ENCODE peak calls at places on chromosomes 6 and 20, in ten cellular contexts. One of them, this sample, is unnamed.

GRCh38 chr6:147770221-147770620 is 261.7 kb downstream of the SAMD5 start:
- DNase-seq in stimulated activated CD4-positive, alpha-beta T cell treated with anti-CD3 and anti-CD28 coated beads, Interleukin-1b, Interleukin-23, amount 100 ng/mL, for 48 hours: no peak
- DNase-seq in RWPE1: no peak
- DNase-seq in choroid plexus epithelial cell: no peak
- DNase-seq in T-cell: no peak
- DNase-seq in nephron progenitor cell: no peak
- DNase-seq in NCI-H1436 treated with DMSO at 0.1 percent for 48 hours: no peak
- DNase-seq in DMS153: no peak
- DNase-seq in GM12865: no peak
- DNase-seq in CD8-positive, alpha-beta T cell: no peak
- DNase-seq in this sample: no peak

GRCh38 chr6:18386302-18386976 is 711 bp upstream of the RNF144B start:
- DNase-seq in NCI-H1436 treated with DMSO at 0.1 percent for 48 hours: no peak
- DNase-seq in nephron progenitor cell: no peak
- DNase-seq in DMS153: no peak
- DNase-seq in choroid plexus epithelial cell: peak
- DNase-seq in RWPE1: no peak
- DNase-seq in stimulated activated CD4-positive, alpha-beta T cell treated with anti-CD3 and anti-CD28 coated beads, Interleukin-1b, Interleukin-23, amount 100 ng/mL, for 48 hours: no peak
- DNase-seq in T-cell: no peak
- DNase-seq in CD8-positive, alpha-beta T cell: no peak
- DNase-seq in GM12865: no peak
- DNase-seq in this sample: no peak

GRCh38 chr6:43532201-43532600 is 15.3 kb downstream of the POLR1C start:
- DNase-seq in CD8-positive, alpha-beta T cell: no peak
- DNase-seq in choroid plexus epithelial cell: no peak
- DNase-seq in nephron progenitor cell: no peak
- DNase-seq in NCI-H1436 treated with DMSO at 0.1 percent for 48 hours: no peak
- DNase-seq in DMS153: no peak
- DNase-seq in GM12865: no peak
- DNase-seq in T-cell: no peak
- DNase-seq in stimulated activated CD4-positive, alpha-beta T cell treated with anti-CD3 and anti-CD28 coated beads, Interleukin-1b, Interleukin-23, amount 100 ng/mL, for 48 hours: no peak
- DNase-seq in RWPE1: no peak
- DNase-seq in this sample: no peak

GRCh38 chr20:62231292-62231691 is 7.0 kb upstream of the OSBPL2 start:
- DNase-seq in nephron progenitor cell: no peak
- DNase-seq in stimulated activated CD4-positive, alpha-beta T cell treated with anti-CD3 and anti-CD28 coated beads, Interleukin-1b, Interleukin-23, amount 100 ng/mL, for 48 hours: no peak
- DNase-seq in choroid plexus epithelial cell: no peak
- DNase-seq in NCI-H1436 treated with DMSO at 0.1 percent for 48 hours: no peak
- DNase-seq in CD8-positive, alpha-beta T cell: no peak
- DNase-seq in DMS153: no peak
- DNase-seq in GM12865: no peak
- DNase-seq in T-cell: no peak
- DNase-seq in RWPE1: no peak
- DNase-seq in this sample: no peak

GRCh38 chr6:28399370-28400121 is at the start of gene ZSCAN12:
- DNase-seq in T-cell: peak
- DNase-seq in DMS153: peak
- DNase-seq in NCI-H1436 treated with DMSO at 0.1 percent for 48 hours: peak
- DNase-seq in stimulated activated CD4-positive, alpha-beta T cell treated with anti-CD3 and anti-CD28 coated beads, Interleukin-1b, Interleukin-23, amount 100 ng/mL, for 48 hours: peak
- DNase-seq in GM12865: peak
- DNase-seq in CD8-positive, alpha-beta T cell: peak
- DNase-seq in choroid plexus epithelial cell: peak
- DNase-seq in nephron progenitor cell: peak
- DNase-seq in RWPE1: peak
- DNase-seq in this sample: peak

GRCh38 chr6:134984821-134985220 is 34.9 kb upstream of the ALDH8A1 start:
- DNase-seq in RWPE1: no peak
- DNase-seq in stimulated activated CD4-positive, alpha-beta T cell treated with anti-CD3 and anti-CD28 coated beads, Interleukin-1b, Interleukin-23, amount 100 ng/mL, for 48 hours: no peak
- DNase-seq in T-cell: no peak
- DNase-seq in choroid plexus epithelial cell: peak
- DNase-seq in DMS153: no peak
- DNase-seq in GM12865: no peak
- DNase-seq in nephron progenitor cell: no peak
- DNase-seq in CD8-positive, alpha-beta T cell: no peak
- DNase-seq in NCI-H1436 treated with DMSO at 0.1 percent for 48 hours: no peak
- DNase-seq in this sample: no peak

GRCh38 chr6:112478036-112478435 is 130.9 kb downstream of the RFPL4B start:
- DNase-seq in CD8-positive, alpha-beta T cell: no peak
- DNase-seq in T-cell: no peak
- DNase-seq in stimulated activated CD4-positive, alpha-beta T cell treated with anti-CD3 and anti-CD28 coated beads, Interleukin-1b, Interleukin-23, amount 100 ng/mL, for 48 hours: no peak
- DNase-seq in choroid plexus epithelial cell: no peak
- DNase-seq in NCI-H1436 treated with DMSO at 0.1 percent for 48 hours: no peak
- DNase-seq in DMS153: no peak
- DNase-seq in nephron progenitor cell: no peak
- DNase-seq in GM12865: no peak
- DNase-seq in RWPE1: no peak
- DNase-seq in this sample: no peak

GRCh38 chr20:52484438-52484837 is 292.9 kb upstream of the ZFP64 start:
- DNase-seq in CD8-positive, alpha-beta T cell: no peak
- DNase-seq in DMS153: no peak
- DNase-seq in NCI-H1436 treated with DMSO at 0.1 percent for 48 hours: no peak
- DNase-seq in nephron progenitor cell: no peak
- DNase-seq in choroid plexus epithelial cell: peak
- DNase-seq in T-cell: no peak
- DNase-seq in GM12865: no peak
- DNase-seq in RWPE1: peak
- DNase-seq in stimulated activated CD4-positive, alpha-beta T cell treated with anti-CD3 and anti-CD28 coated beads, Interleukin-1b, Interleukin-23, amount 100 ng/mL, for 48 hours: no peak
- DNase-seq in this sample: no peak

GRCh38 chr6:133983099-133983939 is 30.3 kb downstream of the TBPL1 start:
- DNase-seq in CD8-positive, alpha-beta T cell: peak
- DNase-seq in nephron progenitor cell: no peak
- DNase-seq in NCI-H1436 treated with DMSO at 0.1 percent for 48 hours: no peak
- DNase-seq in DMS153: no peak
- DNase-seq in GM12865: peak
- DNase-seq in stimulated activated CD4-positive, alpha-beta T cell treated with anti-CD3 and anti-CD28 coated beads, Interleukin-1b, Interleukin-23, amount 100 ng/mL, for 48 hours: peak
- DNase-seq in RWPE1: no peak
- DNase-seq in T-cell: peak
- DNase-seq in choroid plexus epithelial cell: peak
- DNase-seq in this sample: no peak

GRCh38 chr6:154247119-154247814 is 109.3 kb downstream of the IPCEF1 start:
- DNase-seq in stimulated activated CD4-positive, alpha-beta T cell treated with anti-CD3 and anti-CD28 coated beads, Interleukin-1b, Interleukin-23, amount 100 ng/mL, for 48 hours: no peak
- DNase-seq in NCI-H1436 treated with DMSO at 0.1 percent for 48 hours: no peak
- DNase-seq in nephron progenitor cell: no peak
- DNase-seq in T-cell: no peak
- DNase-seq in choroid plexus epithelial cell: peak
- DNase-seq in GM12865: peak
- DNase-seq in DMS153: no peak
- DNase-seq in RWPE1: no peak
- DNase-seq in CD8-positive, alpha-beta T cell: no peak
- DNase-seq in this sample: no peak

GRCh38 chr6:38510205-38510604 is 129.5 kb downstream of the BTBD9 start:
- DNase-seq in NCI-H1436 treated with DMSO at 0.1 percent for 48 hours: no peak
- DNase-seq in DMS153: no peak
- DNase-seq in GM12865: no peak
- DNase-seq in RWPE1: no peak
- DNase-seq in T-cell: no peak
- DNase-seq in stimulated activated CD4-positive, alpha-beta T cell treated with anti-CD3 and anti-CD28 coated beads, Interleukin-1b, Interleukin-23, amount 100 ng/mL, for 48 hours: no peak
- DNase-seq in choroid plexus epithelial cell: peak
- DNase-seq in nephron progenitor cell: no peak
- DNase-seq in CD8-positive, alpha-beta T cell: no peak
- DNase-seq in this sample: no peak

GRCh38 chr6:26170181-26170580 is 83.0 kb downstream of the HFE start:
- DNase-seq in RWPE1: no peak
- DNase-seq in nephron progenitor cell: no peak
- DNase-seq in T-cell: no peak
- DNase-seq in NCI-H1436 treated with DMSO at 0.1 percent for 48 hours: no peak
- DNase-seq in choroid plexus epithelial cell: no peak
- DNase-seq in CD8-positive, alpha-beta T cell: no peak
- DNase-seq in DMS153: no peak
- DNase-seq in stimulated activated CD4-positive, alpha-beta T cell treated with anti-CD3 and anti-CD28 coated beads, Interleukin-1b, Interleukin-23, amount 100 ng/mL, for 48 hours: no peak
- DNase-seq in GM12865: peak
- DNase-seq in this sample: no peak

GRCh38 chr20:52103469-52103910 is 88.1 kb downstream of the ZFP64 start:
- DNase-seq in choroid plexus epithelial cell: peak
- DNase-seq in DMS153: no peak
- DNase-seq in nephron progenitor cell: peak
- DNase-seq in RWPE1: peak
- DNase-seq in T-cell: no peak
- DNase-seq in NCI-H1436 treated with DMSO at 0.1 percent for 48 hours: no peak
- DNase-seq in CD8-positive, alpha-beta T cell: no peak
- DNase-seq in GM12865: no peak
- DNase-seq in stimulated activated CD4-positive, alpha-beta T cell treated with anti-CD3 and anti-CD28 coated beads, Interleukin-1b, Interleukin-23, amount 100 ng/mL, for 48 hours: no peak
- DNase-seq in this sample: no peak

GRCh38 chr6:18742406-18742805 is 355.3 kb downstream of the RNF144B start:
- DNase-seq in nephron progenitor cell: no peak
- DNase-seq in RWPE1: no peak
- DNase-seq in T-cell: no peak
- DNase-seq in choroid plexus epithelial cell: peak
- DNase-seq in stimulated activated CD4-positive, alpha-beta T cell treated with anti-CD3 and anti-CD28 coated beads, Interleukin-1b, Interleukin-23, amount 100 ng/mL, for 48 hours: no peak
- DNase-seq in CD8-positive, alpha-beta T cell: no peak
- DNase-seq in GM12865: no peak
- DNase-seq in DMS153: no peak
- DNase-seq in NCI-H1436 treated with DMSO at 0.1 percent for 48 hours: no peak
- DNase-seq in this sample: no peak

GRCh38 chr6:144493035-144493910 is 208.1 kb downstream of the UTRN start:
- DNase-seq in RWPE1: no peak
- DNase-seq in GM12865: no peak
- DNase-seq in CD8-positive, alpha-beta T cell: no peak
- DNase-seq in NCI-H1436 treated with DMSO at 0.1 percent for 48 hours: no peak
- DNase-seq in DMS153: no peak
- DNase-seq in nephron progenitor cell: no peak
- DNase-seq in stimulated activated CD4-positive, alpha-beta T cell treated with anti-CD3 and anti-CD28 coated beads, Interleukin-1b, Interleukin-23, amount 100 ng/mL, for 48 hours: no peak
- DNase-seq in choroid plexus epithelial cell: peak
- DNase-seq in T-cell: no peak
- DNase-seq in this sample: no peak

GRCh38 chr6:1856381-1856780 is 246.7 kb downstream of the FOXC1 start:
- DNase-seq in stimulated activated CD4-positive, alpha-beta T cell treated with anti-CD3 and anti-CD28 coated beads, Interleukin-1b, Interleukin-23, amount 100 ng/mL, for 48 hours: no peak
- DNase-seq in T-cell: no peak
- DNase-seq in RWPE1: no peak
- DNase-seq in DMS153: peak
- DNase-seq in GM12865: peak
- DNase-seq in CD8-positive, alpha-beta T cell: no peak
- DNase-seq in NCI-H1436 treated with DMSO at 0.1 percent for 48 hours: peak
- DNase-seq in nephron progenitor cell: no peak
- DNase-seq in choroid plexus epithelial cell: peak
- DNase-seq in this sample: peak

GRCh38 chr6:140009286-140009685 is 634.8 kb upstream of the CITED2 start:
- DNase-seq in choroid plexus epithelial cell: no peak
- DNase-seq in stimulated activated CD4-positive, alpha-beta T cell treated with anti-CD3 and anti-CD28 coated beads, Interleukin-1b, Interleukin-23, amount 100 ng/mL, for 48 hours: no peak
- DNase-seq in NCI-H1436 treated with DMSO at 0.1 percent for 48 hours: no peak
- DNase-seq in T-cell: no peak
- DNase-seq in GM12865: no peak
- DNase-seq in CD8-positive, alpha-beta T cell: no peak
- DNase-seq in DMS153: no peak
- DNase-seq in RWPE1: no peak
- DNase-seq in nephron progenitor cell: no peak
- DNase-seq in this sample: no peak

GRCh38 chr20:44966030-44966961 is at the start of gene STK4:
- DNase-seq in T-cell: peak
- DNase-seq in NCI-H1436 treated with DMSO at 0.1 percent for 48 hours: peak
- DNase-seq in DMS153: peak
- DNase-seq in GM12865: peak
- DNase-seq in choroid plexus epithelial cell: peak
- DNase-seq in RWPE1: peak
- DNase-seq in nephron progenitor cell: peak
- DNase-seq in CD8-positive, alpha-beta T cell: peak
- DNase-seq in stimulated activated CD4-positive, alpha-beta T cell treated with anti-CD3 and anti-CD28 coated beads, Interleukin-1b, Interleukin-23, amount 100 ng/mL, for 48 hours: peak
- DNase-seq in this sample: peak

GRCh38 chr6:27477318-27478013 is 4.6 kb upstream of the ZNF184 start:
- DNase-seq in RWPE1: no peak
- DNase-seq in DMS153: no peak
- DNase-seq in GM12865: no peak
- DNase-seq in CD8-positive, alpha-beta T cell: no peak
- DNase-seq in NCI-H1436 treated with DMSO at 0.1 percent for 48 hours: no peak
- DNase-seq in choroid plexus epithelial cell: no peak
- DNase-seq in T-cell: no peak
- DNase-seq in stimulated activated CD4-positive, alpha-beta T cell treated with anti-CD3 and anti-CD28 coated beads, Interleukin-1b, Interleukin-23, amount 100 ng/mL, for 48 hours: no peak
- DNase-seq in nephron progenitor cell: no peak
- DNase-seq in this sample: no peak

GRCh38 chr6:14981960-14982359 is 263.9 kb upstream of the JARID2 start:
- DNase-seq in DMS153: no peak
- DNase-seq in T-cell: no peak
- DNase-seq in choroid plexus epithelial cell: no peak
- DNase-seq in CD8-positive, alpha-beta T cell: no peak
- DNase-seq in GM12865: no peak
- DNase-seq in RWPE1: no peak
- DNase-seq in NCI-H1436 treated with DMSO at 0.1 percent for 48 hours: no peak
- DNase-seq in nephron progenitor cell: no peak
- DNase-seq in stimulated activated CD4-positive, alpha-beta T cell treated with anti-CD3 and anti-CD28 coated beads, Interleukin-1b, Interleukin-23, amount 100 ng/mL, for 48 hours: no peak
- DNase-seq in this sample: no peak

GRCh38 chr6:165701564-165702354 is 38.7 kb upstream of the PDE10A start:
- DNase-seq in NCI-H1436 treated with DMSO at 0.1 percent for 48 hours: no peak
- DNase-seq in nephron progenitor cell: no peak
- DNase-seq in RWPE1: no peak
- DNase-seq in GM12865: no peak
- DNase-seq in CD8-positive, alpha-beta T cell: no peak
- DNase-seq in T-cell: no peak
- DNase-seq in stimulated activated CD4-positive, alpha-beta T cell treated with anti-CD3 and anti-CD28 coated beads, Interleukin-1b, Interleukin-23, amount 100 ng/mL, for 48 hours: no peak
- DNase-seq in choroid plexus epithelial cell: no peak
- DNase-seq in DMS153: no peak
- DNase-seq in this sample: no peak

GRCh38 chr6:111813247-111814162 is 59.7 kb downstream of the FYN start:
- DNase-seq in choroid plexus epithelial cell: peak
- DNase-seq in NCI-H1436 treated with DMSO at 0.1 percent for 48 hours: no peak
- DNase-seq in T-cell: peak
- DNase-seq in stimulated activated CD4-positive, alpha-beta T cell treated with anti-CD3 and anti-CD28 coated beads, Interleukin-1b, Interleukin-23, amount 100 ng/mL, for 48 hours: no peak
- DNase-seq in nephron progenitor cell: no peak
- DNase-seq in DMS153: no peak
- DNase-seq in CD8-positive, alpha-beta T cell: no peak
- DNase-seq in RWPE1: no peak
- DNase-seq in GM12865: no peak
- DNase-seq in this sample: no peak

GRCh38 chr20:50586531-50587232 is 76.5 kb downstream of the PTPN1 start:
- DNase-seq in stimulated activated CD4-positive, alpha-beta T cell treated with anti-CD3 and anti-CD28 coated beads, Interleukin-1b, Interleukin-23, amount 100 ng/mL, for 48 hours: no peak
- DNase-seq in nephron progenitor cell: no peak
- DNase-seq in RWPE1: no peak
- DNase-seq in CD8-positive, alpha-beta T cell: no peak
- DNase-seq in NCI-H1436 treated with DMSO at 0.1 percent for 48 hours: no peak
- DNase-seq in DMS153: peak
- DNase-seq in T-cell: no peak
- DNase-seq in GM12865: no peak
- DNase-seq in choroid plexus epithelial cell: no peak
- DNase-seq in this sample: peak